ENCODE peak calls at places on chromosome 22, in nine cellular contexts. N is uterus, Y is GM23338, W is suprapubic skin, X is fibroblast of lung, P is psoas muscle, L is K562, S is thoracic aorta, I is cardiac muscle cell. R is an unnamed sample.

GRCh38 chr22:42747701-42748513 is 27.2 kb upstream of the A4GALT start:
- DNase-seq in L (no peak), W (no peak), I (peak), P (no peak), X (peak), N (no peak), S (no peak), Y (no peak), R (no peak)

GRCh38 chr22:41936894-41937169 is 10.1 kb downstream of the CENPM start:
- DNase-seq in P (no peak), S (no peak), L (no peak), W (no peak), Y (no peak), N (no peak), X (no peak), I (no peak), R (no peak)

GRCh38 chr22:29782061-29782845 is 15.1 kb downstream of the UQCR10 start:
- DNase-seq in Y (no peak), X (no peak), N (peak), I (no peak), P (peak), W (no peak), S (no peak), L (no peak), R (no peak)

GRCh38 chr22:17847360-17848078 is 73.2 kb upstream of the BID start:
- DNase-seq in P (no peak), W (no peak), S (no peak), I (no peak), N (no peak), X (no peak), Y (no peak), L (peak), R (no peak)

GRCh38 chr22:20219667-20220628 is 48.2 kb downstream of the RTN4R start:
- DNase-seq in P (no peak), W (no peak), Y (peak), N (no peak), I (no peak), S (no peak), L (peak), X (no peak), R (no peak)

GRCh38 chr22:38718414-38718813 is 12.7 kb downstream of the GTPBP1 start:
- DNase-seq in W (no peak), L (no peak), X (peak), Y (peak), S (peak), P (peak), N (peak), I (no peak), R (no peak)

GRCh38 chr22:38569972-38570840 is at the start of gene DMC1:
- DNase-seq in W (peak), Y (peak), N (peak), L (peak), I (peak), S (peak), P (peak), X (peak), R (peak)

GRCh38 chr22:38051900-38052862 is 5.0 kb upstream of the PICK1 start:
- DNase-seq in X (peak), W (peak), I (peak), P (peak), S (no peak), Y (peak), L (peak), N (peak), R (no peak)

GRCh38 chr22:46569848-46570695 is 32.7 kb upstream of the CELSR1 start:
- DNase-seq in I (no peak), L (no peak), X (no peak), P (no peak), S (no peak), N (no peak), Y (no peak), W (peak), R (no peak)

GRCh38 chr22:46606886-46607285 is 13.3 kb upstream of the GRAMD4 start:
- DNase-seq in P (no peak), L (no peak), S (no peak), W (no peak), X (no peak), Y (no peak), I (no peak), N (no peak), R (no peak)

GRCh38 chr22:24486501-24486921 is 8.6 kb upstream of the UPB1 start:
- DNase-seq in L (no peak), S (no peak), P (no peak), X (peak), Y (no peak), I (no peak), W (no peak), N (no peak), R (no peak)

GRCh38 chr22:24176630-24177029 is 4.7 kb upstream of the SUSD2 start:
- DNase-seq in N (peak), I (no peak), L (no peak), S (no peak), W (no peak), Y (no peak), X (no peak), P (no peak), R (no peak)

GRCh38 chr22:41526802-41527799 is 17.2 kb downstream of the POLR3H start:
- DNase-seq in N (peak), S (no peak), X (peak), W (no peak), I (peak), P (peak), Y (peak), L (peak), R (no peak)

GRCh38 chr22:19916941-19917340 is 24.6 kb upstream of the COMT start:
- DNase-seq in N (no peak), Y (no peak), W (no peak), P (no peak), S (no peak), X (no peak), L (no peak), I (no peak), R (no peak)

GRCh38 chr22:46067159-46068111 is 82.9 kb upstream of the PPARA start:
- DNase-seq in L (no peak), Y (no peak), X (peak), P (no peak), N (peak), S (no peak), I (no peak), W (no peak), R (no peak)

GRCh38 chr22:37431366-37431765 is 4.1 kb upstream of the ELFN2 start:
- DNase-seq in X (no peak), I (no peak), W (no peak), S (no peak), P (no peak), N (no peak), Y (no peak), L (no peak), R (no peak)

GRCh38 chr22:37957232-37957631 is 3.7 kb downstream of the POLR2F start:
- DNase-seq in L (no peak), P (no peak), S (no peak), X (no peak), Y (no peak), I (no peak), N (no peak), W (no peak), R (no peak)

GRCh38 chr22:37428649-37429586 is 1.6 kb upstream of the ELFN2 start:
- DNase-seq in I (peak), L (peak), W (no peak), N (no peak), P (no peak), S (no peak), Y (peak), X (peak), R (no peak)

GRCh38 chr22:41517172-41518047 is 26.9 kb downstream of the POLR3H start:
- DNase-seq in P (peak), N (peak), W (no peak), I (peak), X (peak), L (peak), Y (peak), S (peak), R (peak)

GRCh38 chr22:19568337-19569311 is 44.4 kb upstream of the CLDN5 start:
- DNase-seq in W (no peak), S (no peak), N (no peak), X (peak), L (peak), Y (no peak), P (no peak), I (no peak), R (no peak)

GRCh38 chr22:42994917-42995562 is 19.9 kb downstream of the PACSIN2 start:
- DNase-seq in X (peak), L (no peak), W (peak), S (peak), I (peak), N (peak), P (no peak), Y (no peak), R (no peak)

GRCh38 chr22:38413085-38414008 is 41.7 kb downstream of the KCNJ4 start:
- DNase-seq in I (peak), W (peak), Y (no peak), N (peak), X (no peak), S (no peak), P (no peak), L (no peak), R (peak)

GRCh38 chr22:36977947-36978660 is 41.1 kb downstream of the TST start:
- DNase-seq in X (peak), L (peak), P (peak), W (peak), I (peak), N (peak), S (peak), Y (peak), R (peak)

GRCh38 chr22:17781319-17782031 is 7.2 kb upstream of the BID start:
- DNase-seq in S (no peak), W (no peak), P (no peak), N (no peak), I (no peak), Y (no peak), X (peak), L (no peak), R (no peak)

GRCh38 chr22:38414009-38414395 is 41.0 kb downstream of the KCNJ4 start:
- DNase-seq in Y (no peak), W (no peak), X (no peak), N (peak), P (no peak), I (no peak), S (no peak), L (no peak), R (peak)

GRCh38 chr22:46653596-46653995 is 33.4 kb downstream of the GRAMD4 start:
- DNase-seq in W (no peak), P (no peak), I (no peak), Y (no peak), X (no peak), L (no peak), N (no peak), S (no peak), R (no peak)

GRCh38 chr22:24434472-24435322 is 7.3 kb downstream of the ADORA2A start:
- DNase-seq in I (no peak), W (peak), S (no peak), X (no peak), N (no peak), Y (no peak), L (no peak), P (no peak), R (no peak)

GRCh38 chr22:27885977-27886842 is 32.8 kb downstream of the PITPNB start:
- DNase-seq in N (no peak), X (peak), L (peak), P (no peak), Y (peak), W (no peak), I (peak), S (no peak), R (no peak)

GRCh38 chr22:23818541-23818940 is 20.3 kb downstream of the DERL3 start:
- DNase-seq in W (no peak), N (no peak), Y (no peak), S (no peak), X (no peak), L (no peak), I (no peak), P (no peak), R (no peak)

GRCh38 chr22:38108561-38109319 is 1.7 kb downstream of the BAIAP2L2 start:
- DNase-seq in P (no peak), W (no peak), N (no peak), S (no peak), Y (no peak), I (no peak), L (no peak), X (no peak), R (no peak)

GRCh38 chr22:25966448-25966913 is 202.8 kb upstream of the SEZ6L start:
- DNase-seq in N (no peak), Y (no peak), W (no peak), L (no peak), I (no peak), X (no peak), P (no peak), S (no peak), R (no peak)

GRCh38 chr22:46744581-46744980 is 6.5 kb upstream of the CERK start:
- DNase-seq in S (no peak), X (no peak), P (no peak), W (no peak), L (no peak), N (no peak), Y (no peak), I (no peak), R (no peak)

GRCh38 chr22:46052801-46053562 is 76.0 kb upstream of the WNT7B start:
- DNase-seq in X (peak), N (peak), I (no peak), S (no peak), Y (no peak), W (peak), L (no peak), P (peak), R (no peak)

GRCh38 chr22:19517171-19517500 is 7.1 kb downstream of the CLDN5 start:
- DNase-seq in L (no peak), I (no peak), N (no peak), W (no peak), Y (no peak), P (no peak), X (no peak), S (no peak), R (no peak)

GRCh38 chr22:38228873-38229740 is 27.3 kb downstream of the MAFF start:
- DNase-seq in Y (no peak), P (peak), N (no peak), S (peak), L (no peak), X (peak), W (peak), I (no peak), R (no peak)

GRCh38 chr22:41661088-41661487 is 27.6 kb downstream of the SNU13 start:
- DNase-seq in S (no peak), Y (no peak), L (no peak), X (no peak), I (no peak), P (no peak), N (no peak), W (no peak), R (no peak)

GRCh38 chr22:29726512-29727247 is 6.9 kb downstream of the CABP7 start:
- DNase-seq in L (no peak), N (no peak), P (no peak), X (no peak), W (no peak), I (no peak), Y (no peak), S (no peak), R (no peak)

DNA sequence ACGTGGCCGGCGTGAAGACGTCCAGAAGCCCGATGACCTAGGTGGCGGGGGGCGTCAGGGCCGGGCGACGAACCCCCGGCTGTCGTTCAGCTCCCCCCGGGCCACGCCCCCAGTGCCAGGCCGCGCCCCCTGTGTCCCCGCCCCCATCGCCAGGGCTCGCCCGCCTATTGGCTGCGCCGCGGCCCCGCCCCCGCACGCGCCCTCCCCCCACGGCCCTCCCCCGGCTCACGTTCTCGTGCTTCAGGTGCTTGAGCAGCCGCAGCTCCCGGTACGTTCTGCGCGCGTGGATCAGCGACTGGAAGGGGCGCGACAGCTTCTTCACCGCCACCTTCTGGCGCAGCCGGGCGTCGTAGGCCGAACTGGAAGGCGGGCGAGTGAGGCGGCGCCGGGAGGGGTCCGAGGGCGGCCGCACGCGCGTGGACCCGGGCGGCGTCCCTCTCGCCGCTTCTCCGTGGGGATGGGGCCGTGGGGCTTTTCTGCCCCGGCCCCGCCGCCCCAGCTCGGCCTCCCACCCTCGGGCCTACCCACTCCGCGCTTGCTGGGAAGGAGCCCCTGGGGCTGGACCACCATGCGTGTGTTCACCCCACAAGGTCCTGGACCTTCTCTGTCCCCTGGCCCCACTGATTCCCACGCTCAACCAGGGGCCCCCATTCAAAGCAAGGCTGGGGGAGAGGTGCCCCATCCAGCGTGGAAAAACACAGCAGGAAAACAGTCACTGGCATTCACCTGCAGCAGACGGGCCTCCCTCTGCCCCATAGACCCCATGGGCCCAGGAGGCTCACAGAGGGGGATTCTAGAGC is 2.4 kb downstream of the MAPK11 start:
- DNase-seq in X (peak), N (peak), S (no peak), P (peak), Y (peak), I (peak), L (peak), W (no peak), R (no peak)
- TF ChIP-seq CTCF in X (peak), N (no peak), S (peak), P (peak), Y (peak), I (peak), L (no peak), W (peak), R (peak)

GRCh38 chr22:32199341-32199740 is 5.5 kb downstream of the RFPL2 start:
- DNase-seq in W (no peak), X (no peak), S (no peak), I (no peak), L (no peak), Y (no peak), N (no peak), P (no peak), R (peak)
- H3K27ac ChIP-seq in W (no peak), X (no peak), S (no peak), I (no peak), L (no peak), Y (no peak), N (no peak), P (no peak), R (no peak)

GRCh38 chr22:49917997-49918910 is at the start of the genes ALG12 and CRELD2:
- DNase-seq in L (peak), W (peak), I (peak), S (peak), N (peak), P (peak), Y (peak), X (peak), R (peak)
- TF ChIP-seq CTCF in L (no peak), W (no peak), I (no peak), S (no peak), N (no peak), P (no peak), Y (no peak), X (no peak), R (no peak)

GRCh38 chr22:44497218-44497903 is 672 bp downstream of the RTL6 start:
- DNase-seq in X (peak), W (no peak), I (no peak), S (no peak), P (peak), Y (peak), N (no peak), L (peak), R (peak)
- H3K27ac ChIP-seq in X (peak), W (peak), I (peak), S (peak), P (peak), Y (no peak), N (peak), L (peak), R (peak)

DNA sequence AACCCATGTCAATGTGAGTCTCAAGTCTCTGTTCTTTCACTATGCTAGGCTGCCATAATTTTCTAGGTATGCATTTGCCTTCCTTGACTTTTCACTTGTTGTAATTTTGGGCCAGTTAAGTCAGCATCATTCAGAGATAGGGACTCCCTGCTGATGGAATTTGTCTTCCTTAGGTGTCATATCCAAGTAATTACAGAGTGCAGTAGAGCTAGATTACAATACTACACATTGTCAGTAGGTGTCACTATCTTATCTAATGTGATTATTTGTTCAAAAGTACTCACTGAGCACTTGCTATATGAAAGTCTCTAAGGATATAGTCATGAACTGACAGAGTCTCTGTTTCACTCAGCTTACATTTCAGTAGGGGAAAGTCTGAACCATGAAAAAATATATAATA is 25.0 kb upstream of the SYN3 start:
- DNase-seq in L (no peak), W (no peak), I (no peak), P (no peak), X (no peak), Y (peak), S (no peak), N (no peak), R (no peak)
- TF ChIP-seq CTCF in L (no peak), W (no peak), I (no peak), P (no peak), X (no peak), Y (peak), S (no peak), N (no peak), R (no peak)